ENCODE peak calls at places on chromosomes 7 and 10, in four cellular contexts. One of them, this sample, is unnamed. For H3K36me3 and H3K9me3, the result is how much of the 10 kb centered on the place peaks cover.

GRCh38 chr7:152313879-152314604 is 121.8 kb downstream of the KMT2C start:
- DNase-seq in astrocyte: peak
- DNase-seq in PC-3: peak
- DNase-seq in GM23248: peak
- DNase-seq in this sample: no peak

GRCh38 chr10:93991596-93992284 is 2.0 kb upstream of the PLCE1 start:
- DNase-seq in PC-3: peak
- DNase-seq in GM23248: peak
- DNase-seq in astrocyte: peak
- DNase-seq in this sample: peak

GRCh38 chr7:132495931-132496330 is 80.3 kb downstream of the PLXNA4 start:
- DNase-seq in astrocyte: no peak
- DNase-seq in PC-3: no peak
- DNase-seq in GM23248: no peak
- DNase-seq in this sample: no peak

GRCh38 chr10:43287056-43288007 is 20.5 kb upstream of the RASGEF1A start:
- DNase-seq in PC-3: peak
- DNase-seq in GM23248: peak
- DNase-seq in astrocyte: no peak
- DNase-seq in this sample: peak

GRCh38 chr10:124025638-124026336 is 67.6 kb downstream of the CHST15 start:
- DNase-seq in PC-3: peak
- DNase-seq in GM23248: peak
- DNase-seq in astrocyte: no peak
- DNase-seq in this sample: no peak

GRCh38 chr10:15344876-15345285 is 26.2 kb downstream of the FAM171A1 start:
- DNase-seq in GM23248: peak
- DNase-seq in PC-3: peak
- DNase-seq in astrocyte: peak
- DNase-seq in this sample: no peak

GRCh38 chr10:69898941-69899340 is 97.2 kb downstream of the COL13A1 start:
- DNase-seq in PC-3: no peak
- DNase-seq in astrocyte: no peak
- DNase-seq in GM23248: no peak
- DNase-seq in this sample: no peak

GRCh38 chr10:121823993-121824463 is 103.8 kb downstream of the ATE1 start:
- DNase-seq in astrocyte: peak
- DNase-seq in GM23248: peak
- DNase-seq in PC-3: peak
- DNase-seq in this sample: no peak

GRCh38 chr7:44177570-44178131 is 11.6 kb downstream of the GCK start:
- DNase-seq in GM23248: peak
- DNase-seq in astrocyte: peak
- DNase-seq in PC-3: peak
- DNase-seq in this sample: peak

GRCh38 chr10:130740788-130741785 is 570.4 kb downstream of the TCERG1L start:
- DNase-seq in astrocyte: no peak
- DNase-seq in PC-3: no peak
- DNase-seq in GM23248: no peak
- DNase-seq in this sample: no peak

GRCh38 chr10:45035673-45036072 is 35.0 kb downstream of the ZNF22 start:
- DNase-seq in PC-3: no peak
- DNase-seq in GM23248: no peak
- DNase-seq in astrocyte: no peak
- DNase-seq in this sample: no peak

GRCh38 chr10:11527700-11528255 is 83.7 kb downstream of the USP6NL start:
- DNase-seq in GM23248: peak
- DNase-seq in astrocyte: no peak
- DNase-seq in PC-3: no peak
- DNase-seq in this sample: no peak

GRCh38 chr7:23136216-23136615 is 30.6 kb downstream of the KLHL7 start:
- DNase-seq in GM23248: no peak
- DNase-seq in PC-3: no peak
- DNase-seq in astrocyte: peak
- DNase-seq in this sample: no peak

GRCh38 chr10:48658243-48658888 is 26.3 kb upstream of the WDFY4 start:
- DNase-seq in PC-3: peak
- DNase-seq in astrocyte: peak
- DNase-seq in GM23248: peak
- DNase-seq in this sample: peak

GRCh38 chr7:66781408-66782090 is 41.0 kb downstream of the RABGEF1 start:
- DNase-seq in PC-3: no peak
- DNase-seq in astrocyte: no peak
- DNase-seq in GM23248: no peak
- DNase-seq in this sample: no peak

GRCh38 chr7:66778201-66778600 is 37.7 kb downstream of the RABGEF1 start:
- DNase-seq in PC-3: no peak
- DNase-seq in astrocyte: peak
- DNase-seq in GM23248: peak
- DNase-seq in this sample: no peak

GRCh38 chr7:66776800-66777468 is 36.4 kb downstream of the RABGEF1 start:
- DNase-seq in astrocyte: no peak
- DNase-seq in PC-3: no peak
- DNase-seq in GM23248: no peak
- DNase-seq in this sample: no peak

DNA sequence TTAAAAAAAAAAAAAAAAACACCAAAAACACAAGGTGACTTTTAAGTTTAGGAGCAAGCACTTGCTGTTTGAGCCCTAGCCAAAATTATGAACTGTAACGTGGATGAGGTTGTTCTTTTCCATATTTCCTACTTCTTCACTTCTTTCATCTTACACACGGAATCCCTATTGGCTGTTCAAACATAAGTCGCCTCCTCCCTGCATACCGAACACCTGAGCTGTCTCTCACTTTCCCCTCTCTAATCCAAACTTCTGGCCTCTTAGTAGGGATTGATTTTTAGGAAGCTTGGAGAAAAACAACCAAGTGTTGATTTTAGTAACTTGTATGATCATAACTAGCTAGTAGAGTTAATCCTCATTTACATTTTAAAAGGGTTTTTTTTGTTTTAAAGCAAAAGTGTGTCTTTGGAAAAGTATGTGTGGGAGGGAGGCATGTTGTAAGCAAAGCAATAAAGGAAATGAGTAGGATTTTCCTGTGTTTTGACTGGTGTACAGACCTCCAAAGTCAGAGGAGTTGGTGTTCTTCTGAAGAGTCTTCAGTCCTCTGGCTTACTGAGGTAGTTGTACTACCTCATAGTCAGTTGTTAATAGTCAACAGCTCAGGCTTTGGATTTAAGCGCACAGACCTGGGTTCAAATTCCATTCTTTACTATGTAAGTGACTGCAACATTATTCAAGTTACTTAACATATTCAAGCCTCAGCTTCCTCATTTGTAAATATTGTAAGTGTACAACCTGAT is 39.3 kb downstream of the RABGEF1 start:
- DNase-seq in GM23248: peak
- DNase-seq in astrocyte: peak
- DNase-seq in PC-3: peak
- DNase-seq in this sample: no peak
- H3K36me3 ChIP-seq in GM23248: half or more
- H3K36me3 ChIP-seq in astrocyte: under half
- H3K36me3 ChIP-seq in PC-3: under half
- H3K36me3 ChIP-seq in this sample: under half

DNA sequence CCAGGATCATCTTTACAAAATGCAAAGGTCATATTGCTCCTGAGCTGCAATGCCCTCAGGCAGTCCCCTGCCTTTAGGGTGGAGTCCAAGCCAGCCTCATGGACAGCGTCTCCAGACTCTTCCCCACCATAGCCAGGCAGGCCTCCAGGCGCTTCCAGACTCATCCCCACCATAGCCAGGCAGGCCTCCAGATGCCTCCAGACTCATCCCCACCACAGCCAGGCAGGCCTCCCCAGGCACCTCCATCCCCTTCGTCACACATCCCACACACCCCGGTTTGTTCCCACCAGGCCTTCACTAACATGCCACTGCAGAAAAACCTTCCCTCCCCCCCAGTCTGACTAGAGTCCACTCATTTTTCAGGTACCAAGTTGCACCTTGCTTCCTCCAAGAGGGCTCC is 70.1 kb downstream of the PTPRN2 start:
- DNase-seq in GM23248: no peak
- DNase-seq in PC-3: no peak
- DNase-seq in astrocyte: no peak
- DNase-seq in this sample: no peak
- H3K9me3 ChIP-seq in GM23248: under half
- H3K9me3 ChIP-seq in PC-3: under half
- H3K9me3 ChIP-seq in astrocyte: under half
- H3K9me3 ChIP-seq in this sample: under half

GRCh38 chr7:7972128-7972527 is 3.5 kb downstream of the GLCCI1 start:
- DNase-seq in GM23248: no peak
- DNase-seq in astrocyte: peak
- DNase-seq in PC-3: no peak
- DNase-seq in this sample: no peak

GRCh38 chr7:7969306-7970112 is 913 bp downstream of the GLCCI1 start:
- DNase-seq in astrocyte: peak
- DNase-seq in GM23248: peak
- DNase-seq in PC-3: peak
- DNase-seq in this sample: peak

GRCh38 chr7:7970113-7970619 is 1.6 kb downstream of the GLCCI1 start:
- DNase-seq in astrocyte: no peak
- DNase-seq in PC-3: no peak
- DNase-seq in GM23248: peak
- DNase-seq in this sample: no peak

GRCh38 chr7:7971308-7972040 is 2.9 kb downstream of the GLCCI1 start:
- DNase-seq in GM23248: no peak
- DNase-seq in PC-3: no peak
- DNase-seq in astrocyte: no peak
- DNase-seq in this sample: no peak

GRCh38 chr7:7970620-7971307 is 2.2 kb downstream of the GLCCI1 start:
- DNase-seq in GM23248: peak
- DNase-seq in astrocyte: peak
- DNase-seq in PC-3: peak
- DNase-seq in this sample: peak
- H3K4me3 ChIP-seq in GM23248: peak
- H3K4me3 ChIP-seq in astrocyte: peak
- H3K4me3 ChIP-seq in PC-3: peak
- H3K4me3 ChIP-seq in this sample: peak

GRCh38 chr10:28698075-28698474 is 20.8 kb downstream of the BAMBI start:
- DNase-seq in astrocyte: no peak
- DNase-seq in PC-3: no peak
- DNase-seq in GM23248: no peak
- DNase-seq in this sample: no peak

GRCh38 chr10:28690545-28690944 is 13.2 kb downstream of the BAMBI start:
- DNase-seq in astrocyte: no peak
- DNase-seq in PC-3: no peak
- DNase-seq in GM23248: no peak
- DNase-seq in this sample: no peak

GRCh38 chr10:28692050-28692449 is 14.7 kb downstream of the BAMBI start:
- DNase-seq in GM23248: no peak
- DNase-seq in astrocyte: no peak
- DNase-seq in PC-3: no peak
- DNase-seq in this sample: no peak

GRCh38 chr10:28691187-28691694 is 13.9 kb downstream of the BAMBI start:
- DNase-seq in astrocyte: no peak
- DNase-seq in GM23248: no peak
- DNase-seq in PC-3: no peak
- DNase-seq in this sample: no peak

DNA sequence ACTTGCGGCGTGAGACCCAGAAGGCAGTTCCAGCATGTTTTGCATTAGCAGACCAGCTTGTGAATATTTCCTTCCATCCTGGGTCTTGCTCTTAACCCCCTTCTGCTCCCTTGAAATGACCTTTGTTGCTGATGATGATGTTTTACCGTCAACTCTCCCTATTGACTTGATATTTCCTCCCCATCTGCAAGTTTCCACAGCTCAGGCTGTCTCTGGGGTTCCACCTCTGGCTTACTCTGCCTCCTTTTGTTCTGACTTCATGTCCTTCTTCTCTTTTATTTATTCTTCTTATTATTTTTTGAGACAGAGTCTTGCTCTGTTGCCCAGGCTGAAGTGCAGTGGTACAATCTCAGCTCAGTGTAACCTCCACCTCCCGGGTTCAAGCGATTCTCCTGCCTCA is 17.2 kb downstream of the BAMBI start:
- DNase-seq in GM23248: no peak
- DNase-seq in PC-3: no peak
- DNase-seq in astrocyte: no peak
- DNase-seq in this sample: no peak
- H3K36me3 ChIP-seq in GM23248: under half
- H3K36me3 ChIP-seq in PC-3: under half
- H3K36me3 ChIP-seq in astrocyte: under half
- H3K36me3 ChIP-seq in this sample: under half

This sample was measured in MG63.